ENCODE peak calls at places on chromosome 14, in four cellular contexts. I is K562, P is A549, J is GM12878. A is an unnamed sample.

GRCh38 chr14:50964683-50965390 is 20.6 kb upstream of the PYGL start:
- DNase-seq in J (no peak), P (peak), I (no peak), A (peak)

GRCh38 chr14:42045393-42045792 is 438.7 kb downstream of the LRFN5 start:
- DNase-seq in J (no peak), P (no peak), I (no peak), A (no peak)

GRCh38 chr14:55600784-55601561 is 21.0 kb downstream of the KTN1 start:
- DNase-seq in P (peak), J (no peak), I (no peak), A (no peak)

GRCh38 chr14:55084648-55085441 is 33.4 kb downstream of the MAPK1IP1L start:
- DNase-seq in P (no peak), I (no peak), J (no peak), A (no peak)

GRCh38 chr14:99047436-99048110 is 224.4 kb downstream of the BCL11B start:
- DNase-seq in I (no peak), J (no peak), P (no peak), A (no peak)

GRCh38 chr14:64324461-64325255 is 30.5 kb upstream of the ESR2 start:
- DNase-seq in P (no peak), J (no peak), I (no peak), A (no peak)

GRCh38 chr14:104531421-104532190 is 48.0 kb upstream of the C14orf180 start:
- DNase-seq in I (no peak), P (no peak), J (no peak), A (no peak)

GRCh38 chr14:79992799-79993198 is 218.5 kb downstream of the DIO2 start:
- DNase-seq in J (no peak), I (no peak), P (no peak), A (no peak)

GRCh38 chr14:61927521-61927920 is 165.3 kb downstream of the SNAPC1 start:
- DNase-seq in I (no peak), P (peak), J (no peak), A (no peak)

GRCh38 chr14:106080922-106081321 is 554.5 kb downstream of the TMEM121 start:
- DNase-seq in P (no peak), J (no peak), I (no peak), A (no peak)

GRCh38 chr14:76101980-76102379 is 49.7 kb upstream of the GPATCH2L start:
- DNase-seq in P (no peak), J (no peak), I (no peak), A (peak)

GRCh38 chr14:104979758-104980591 is 1.8 kb upstream of the AHNAK2 start:
- DNase-seq in I (no peak), J (no peak), P (peak), A (no peak)

GRCh38 chr14:101225729-101226152 is 322.2 kb upstream of the RTL1 start:
- DNase-seq in J (no peak), I (no peak), P (no peak), A (no peak)

GRCh38 chr14:100542619-100543205 is 44.5 kb downstream of the BEGAIN start:
- DNase-seq in I (no peak), P (no peak), J (no peak), A (no peak)

GRCh38 chr14:80215756-80216581 is 4.7 kb upstream of the DIO2 start:
- DNase-seq in J (no peak), I (no peak), P (peak), A (no peak)

GRCh38 chr14:61297581-61297980 is 16.4 kb upstream of the TMEM30B start:
- DNase-seq in P (no peak), I (no peak), J (no peak), A (no peak)

GRCh38 chr14:106657460-106657859 is 1131.1 kb downstream of the TMEM121 start:
- DNase-seq in P (no peak), J (no peak), I (no peak), A (no peak)

GRCh38 chr14:68654471-68654941 is 138.4 kb downstream of the ZFP36L1 start:
- DNase-seq in P (no peak), I (no peak), J (no peak), A (no peak)

GRCh38 chr14:61256826-61257468 is 24.2 kb downstream of the TMEM30B start:
- DNase-seq in J (no peak), I (no peak), P (no peak), A (peak)

GRCh38 chr14:102138535-102138934 is 1.2 kb upstream of the WDR20 start:
- DNase-seq in J (no peak), I (no peak), P (no peak), A (no peak)

GRCh38 chr14:39374846-39375245 is 57.4 kb downstream of the FBXO33 start:
- DNase-seq in P (no peak), I (no peak), J (no peak), A (no peak)

GRCh38 chr14:102629700-102630365 is 37.4 kb downstream of the RCOR1 start:
- DNase-seq in I (no peak), J (no peak), P (no peak), A (no peak)

GRCh38 chr14:101980700-101981099 is 16.3 kb downstream of the DYNC1H1 start:
- DNase-seq in P (peak), J (peak), I (no peak), A (peak)

GRCh38 chr14:75978249-75978731 is 3.5 kb downstream of the TGFB3 start:
- DNase-seq in J (no peak), I (no peak), P (no peak), A (no peak)

GRCh38 chr14:86296173-86296572 is 766.2 kb downstream of the FLRT2 start:
- DNase-seq in I (no peak), P (no peak), J (no peak), A (no peak)

GRCh38 chr14:55581011-55581806 is 1.2 kb downstream of the KTN1 start:
- DNase-seq in P (peak), J (no peak), I (peak), A (peak)

GRCh38 chr14:33259764-33260163 is 321.1 kb downstream of the NPAS3 start:
- DNase-seq in P (no peak), J (no peak), I (no peak), A (no peak)
- TF ChIP-seq POLR2AphosphoS2 in P (no peak), J (no peak), I (no peak), A (no peak)

DNA sequence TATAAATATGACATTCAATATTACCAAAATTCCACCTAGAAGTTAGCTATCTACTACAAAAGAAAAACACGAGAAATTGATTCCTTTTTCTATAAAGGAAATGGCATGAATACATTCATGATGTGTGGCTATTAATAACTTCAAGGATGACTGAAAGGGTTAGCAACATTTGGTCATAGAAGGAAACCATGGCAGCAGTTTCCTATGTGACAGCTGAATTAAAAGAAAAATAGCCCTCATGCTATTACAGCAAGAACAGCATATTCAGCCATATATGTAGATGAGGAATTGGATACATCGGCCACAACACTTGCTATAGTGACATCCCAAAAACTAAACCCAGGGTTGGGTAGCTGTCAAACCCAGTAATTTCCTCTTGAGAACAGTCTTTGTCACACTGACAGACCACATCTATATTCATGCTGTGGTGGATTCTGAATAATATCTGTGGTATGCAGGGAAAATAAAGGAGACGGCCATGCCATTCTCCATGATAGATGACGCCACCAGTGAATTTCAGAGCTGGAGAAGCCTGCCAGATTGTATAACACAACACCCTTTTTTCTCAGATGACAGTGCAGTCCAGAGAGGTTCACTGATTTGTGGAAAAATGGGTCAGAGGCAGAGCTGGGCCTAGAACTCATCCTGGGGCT is 32.5 kb downstream of the EFCAB11 start:
- DNase-seq in I (no peak), P (no peak), J (no peak), A (no peak)
- H3K27ac ChIP-seq in I (no peak), P (no peak), J (no peak), A (no peak)

GRCh38 chr14:74656964-74657363 is 44.9 kb upstream of the LTBP2 start:
- DNase-seq in P (no peak), I (no peak), J (peak), A (no peak)

GRCh38 chr14:74653386-74654138 is 41.5 kb upstream of the LTBP2 start:
- DNase-seq in I (no peak), P (no peak), J (no peak), A (no peak)

GRCh38 chr14:74658535-74659130 is 46.6 kb upstream of the LTBP2 start:
- DNase-seq in P (no peak), I (no peak), J (no peak), A (no peak)

GRCh38 chr14:74654931-74655330 is 42.9 kb upstream of the LTBP2 start:
- DNase-seq in I (no peak), J (no peak), P (no peak), A (no peak)

DNA sequence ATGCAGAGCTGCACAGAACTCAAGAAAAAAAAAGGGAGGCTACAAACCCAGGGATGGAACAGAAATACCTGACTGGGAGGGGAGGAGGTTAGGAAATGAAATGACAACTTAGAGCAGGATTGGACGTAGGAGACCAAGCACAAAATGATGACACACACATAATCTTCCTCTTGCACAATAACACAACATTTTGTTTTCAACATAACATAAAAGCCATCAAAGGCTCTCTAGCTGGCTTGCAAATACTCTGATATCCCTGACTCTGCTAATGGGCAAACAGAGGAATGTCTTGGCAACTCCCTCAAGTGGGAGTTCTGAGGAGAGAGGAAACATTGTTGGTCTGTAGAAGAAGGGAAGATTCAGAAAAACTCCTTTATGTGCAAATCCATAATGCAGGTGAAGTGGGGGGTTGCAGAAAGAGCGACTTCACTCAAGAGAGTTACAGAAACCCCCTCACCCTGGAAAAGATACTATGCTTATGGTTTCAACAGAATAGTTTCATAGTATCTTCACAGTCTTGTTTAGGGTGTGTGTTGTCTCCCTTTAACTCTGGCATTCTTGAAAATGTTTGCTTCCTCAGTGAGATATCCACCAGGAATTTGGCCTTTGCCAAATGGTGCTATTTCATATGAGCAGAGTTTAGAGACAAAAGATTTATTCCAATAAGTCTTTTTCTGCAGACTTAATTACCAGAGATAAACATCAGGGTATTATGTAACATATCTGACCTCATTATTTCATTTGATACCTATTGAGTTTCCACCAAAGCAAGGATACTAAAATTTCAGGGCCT is 43.8 kb upstream of the LTBP2 start:
- DNase-seq in I (no peak), P (peak), J (no peak), A (no peak)
- TF ChIP-seq POLR2AphosphoS2 in I (no peak), P (no peak), J (no peak), A (no peak)

DNA sequence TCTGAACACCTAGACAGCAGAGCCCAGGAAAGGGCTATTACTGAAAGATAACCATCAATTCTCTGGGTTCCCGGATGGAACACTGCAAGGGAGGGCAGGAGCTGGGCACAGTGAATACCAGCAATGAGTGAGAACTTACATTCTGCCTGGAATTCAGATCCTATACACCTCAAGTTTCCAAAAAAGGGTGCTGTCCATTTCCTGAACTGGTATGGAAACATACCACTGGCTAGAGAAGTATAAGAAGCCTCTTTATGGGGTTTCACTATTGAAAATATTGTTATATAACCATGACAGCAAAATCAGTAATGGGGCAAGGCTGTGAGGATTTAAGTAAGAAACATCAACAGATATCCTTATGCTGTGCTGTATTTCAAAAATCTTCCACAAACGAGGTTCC is 53.2 kb upstream of the GTF2A1 start:
- DNase-seq in I (no peak), J (no peak), P (no peak), A (no peak)
- H3K27ac ChIP-seq in I (no peak), J (no peak), P (no peak), A (no peak)

GRCh38 chr14:96166475-96167223 is 38.0 kb upstream of the BDKRB2 start:
- DNase-seq in J (no peak), I (no peak), P (no peak), A (no peak)
- TF ChIP-seq POLR2AphosphoS2 in J (no peak), I (no peak), P (no peak), A (no peak)

GRCh38 chr14:67077914-67078313 is 111.3 kb upstream of the GARIN2 start:
- DNase-seq in J (no peak), P (no peak), I (no peak), A (no peak)
- H3K27ac ChIP-seq in J (no peak), P (no peak), I (no peak), A (no peak)

A was measured in HepG2.